ENCODE peak calls at places on chromosomes 16 and 17, in four cellular contexts. D is globus pallidus; I is nucleus accumbens; S is CD4-positive, alpha-beta memory T cell. T is an unnamed sample.

GRCh38 chr17:28712037-28712704 is 483 bp upstream of the PROCA1 start:
- DNase-seq in D (no peak), I (no peak), S (peak), T (peak)

GRCh38 chr17:79034931-79035485 is 11.0 kb downstream of the C1QTNF1 start:
- DNase-seq in D (no peak), I (no peak), S (no peak), T (no peak)

GRCh38 chr16:31880322-31880979 is 6.8 kb downstream of the ZNF267 start:
- DNase-seq in D (no peak), I (peak), S (peak), T (no peak)

GRCh38 chr17:72900542-72900941 is 191.9 kb downstream of the SLC39A11 start:
- DNase-seq in D (no peak), I (no peak), S (no peak), T (no peak)

GRCh38 chr16:89560413-89561194 is at the start of gene RPL13:
- DNase-seq in D (peak), I (peak), S (peak), T (peak)

GRCh38 chr16:58026139-58026704 is 668 bp downstream of the MMP15 start:
- DNase-seq in D (no peak), I (no peak), S (no peak), T (no peak)

GRCh38 chr17:74307984-74308773 is 17.8 kb upstream of the KIF19 start:
- DNase-seq in D (no peak), I (no peak), S (no peak), T (no peak)

GRCh38 chr16:90012978-90013745 is 6.1 kb downstream of the DBNDD1 start:
- DNase-seq in D (no peak), I (no peak), S (no peak), T (no peak)

GRCh38 chr16:68069511-68070248 is 15.5 kb upstream of the NFATC3 start:
- DNase-seq in D (no peak), I (no peak), S (peak), T (no peak)

T was measured in midbrain.